ENCODE peak calls at places on chromosomes 12 and 14, in ten cellular contexts. A is NCI-H2081; C is OCI-M1; Z is MCF 10A; J is activated CD4-positive, CD25-positive, alpha-beta regulatory T cell; X is IMR-90; Y is SHP77; I is Calu3; S is activated effector memory CD4-positive, alpha-beta T cell treated with Interleukin-2 at 50 U/mL for 16 hours; T is KBM-7. D is an unnamed sample.

GRCh38 chr14:36555998-36556743 is 26.2 kb downstream of the NKX2-8 start:
- DNase-seq in S (no peak), C (no peak), A (no peak), Y (no peak), X (no peak), T (no peak), Z (no peak), I (no peak), J (no peak), D (peak)

GRCh38 chr14:93980464-93981201 is 4.3 kb upstream of the ASB2 start:
- DNase-seq in J (no peak), T (no peak), Y (no peak), Z (peak), C (no peak), A (no peak), I (no peak), X (peak), S (no peak), D (no peak)

GRCh38 chr14:35632276-35633071 is 98.5 kb downstream of the INSM2 start:
- DNase-seq in C (peak), A (peak), J (no peak), Y (no peak), Z (no peak), S (no peak), I (no peak), X (peak), T (no peak), D (no peak)

GRCh38 chr12:49428652-49429549 is 61.6 kb downstream of the SPATS2 start:
- DNase-seq in X (peak), S (no peak), Y (no peak), T (peak), C (peak), A (peak), Z (peak), J (no peak), I (no peak), D (no peak)

GRCh38 chr14:53002576-53002975 is 51.7 kb upstream of the FERMT2 start:
- DNase-seq in Z (no peak), I (no peak), A (no peak), T (peak), S (no peak), Y (no peak), X (peak), C (peak), J (no peak), D (no peak)

GRCh38 chr12:101563197-101563596 is 31.6 kb upstream of the MYBPC1 start:
- DNase-seq in A (no peak), J (no peak), Z (peak), X (no peak), I (no peak), C (no peak), S (no peak), Y (no peak), T (no peak), D (no peak)

GRCh38 chr14:96176811-96177211 is 27.8 kb upstream of the BDKRB2 start:
- DNase-seq in Z (peak), A (no peak), T (no peak), S (no peak), I (no peak), Y (no peak), X (peak), J (no peak), C (no peak), D (no peak)

GRCh38 chr12:42756841-42757661 is 167.5 kb upstream of the PRICKLE1 start:
- DNase-seq in X (peak), C (no peak), Z (peak), I (peak), Y (no peak), J (no peak), A (no peak), T (no peak), S (no peak), D (no peak)

GRCh38 chr12:16103851-16104250 is 173.6 kb downstream of the SLC15A5 start:
- DNase-seq in J (no peak), X (no peak), A (no peak), I (no peak), T (no peak), Y (no peak), C (no peak), S (no peak), Z (no peak), D (no peak)

GRCh38 chr12:116977465-116978380 is 67.0 kb downstream of the FBXW8 start:
- DNase-seq in J (no peak), A (no peak), S (no peak), Y (no peak), C (no peak), T (no peak), Z (no peak), X (no peak), I (no peak), D (no peak)

GRCh38 chr14:44081146-44081545 is 425.9 kb downstream of the FSCB start:
- DNase-seq in X (no peak), A (no peak), J (no peak), Y (no peak), C (no peak), I (no peak), Z (peak), S (no peak), T (no peak), D (no peak)

GRCh38 chr14:30270200-30271161 is 288.5 kb upstream of the G2E3 start:
- DNase-seq in I (peak), X (peak), A (peak), C (peak), J (no peak), T (peak), S (peak), Y (peak), Z (peak), D (peak)

GRCh38 chr14:22534547-22534946 is 54.5 kb downstream of the DAD1 start:
- DNase-seq in A (no peak), T (no peak), C (no peak), I (no peak), X (no peak), Z (no peak), Y (no peak), S (no peak), J (no peak), D (no peak)

GRCh38 chr12:89960011-89960507 is 251.4 kb upstream of the ATP2B1 start:
- DNase-seq in C (no peak), S (no peak), I (peak), Y (no peak), Z (peak), X (peak), J (no peak), A (no peak), T (no peak), D (no peak)

GRCh38 chr12:91753649-91754048 is 392.0 kb downstream of the BTG1 start:
- DNase-seq in A (no peak), T (no peak), C (peak), J (no peak), S (no peak), I (no peak), Z (no peak), X (no peak), Y (no peak), D (no peak)

GRCh38 chr14:76904740-76905569 is 78.7 kb downstream of the LRRC74A start:
- DNase-seq in T (peak), Y (peak), Z (peak), J (peak), A (peak), C (peak), I (no peak), X (peak), S (peak), D (no peak)

GRCh38 chr14:105058521-105059034 is 6.7 kb downstream of the GPR132 start:
- DNase-seq in A (no peak), C (no peak), I (no peak), Y (no peak), S (no peak), T (no peak), Z (no peak), J (no peak), X (no peak), D (no peak)

GRCh38 chr14:101022121-101022520 is 118.6 kb upstream of the RTL1 start:
- DNase-seq in Z (no peak), J (no peak), A (no peak), X (no peak), T (no peak), I (no peak), S (no peak), Y (no peak), C (no peak), D (no peak)

GRCh38 chr12:44193281-44193680 is 357.4 kb downstream of the TMEM117 start:
- DNase-seq in S (no peak), Z (no peak), T (no peak), A (peak), J (no peak), I (no peak), X (no peak), Y (no peak), C (no peak), D (no peak)

GRCh38 chr14:101072531-101072930 is 169.0 kb upstream of the RTL1 start:
- DNase-seq in Y (no peak), Z (no peak), S (no peak), J (no peak), T (no peak), C (no peak), X (peak), A (no peak), I (no peak), D (no peak)

GRCh38 chr14:72559669-72560068 is 334.2 kb downstream of the DPF3 start:
- DNase-seq in Y (no peak), C (no peak), A (no peak), I (no peak), J (no peak), T (no peak), S (no peak), X (no peak), Z (peak), D (no peak)

GRCh38 chr14:35050652-35051051 is 4.6 kb downstream of the FAM177A1 start:
- DNase-seq in S (no peak), I (no peak), C (peak), J (no peak), X (peak), Y (peak), T (peak), A (no peak), Z (peak), D (no peak)

GRCh38 chr14:67453575-67454300 is 34.8 kb downstream of the TMEM229B start:
- DNase-seq in A (no peak), X (no peak), Z (no peak), J (no peak), S (no peak), I (no peak), T (no peak), C (no peak), Y (no peak), D (no peak)

D was measured in NCI-H2107.